ENCODE peak calls at places on chromosomes 13 and 19, in seven cellular contexts. B is left ventricle myocardium inferior; L is uterus; S is A549; U is Karpas-422; V is CD4-positive, alpha-beta memory T cell; Q is CD8-positive, alpha-beta T cell. G is an unnamed sample.

GRCh38 chr13:19860884-19861655 is 2.4 kb downstream of the ZMYM5 start:
- DNase-seq in V (no peak), U (no peak), L (no peak), B (no peak), S (no peak), Q (no peak), G (no peak)

GRCh38 chr13:113939129-113939904 is 34.6 kb downstream of the C13orf46 start:
- DNase-seq in Q (no peak), V (no peak), B (no peak), L (no peak), U (no peak), S (no peak), G (no peak)

GRCh38 chr19:13965926-13966683 is 13.8 kb downstream of the DCAF15 start:
- DNase-seq in U (no peak), Q (no peak), V (no peak), S (no peak), L (no peak), B (no peak), G (no peak)

GRCh38 chr19:20565321-20566018 is at the start of gene ZNF737:
- DNase-seq in V (peak; percentile 94), S (peak; percentile 0), L (peak; percentile 96), Q (peak; percentile 90), U (peak; percentile 98), B (peak; percentile 97), G (peak; percentile 95)

GRCh38 chr19:10884273-10884672 is 12.9 kb downstream of the CARM1 start:
- DNase-seq in S (no peak), B (no peak), U (no peak), Q (no peak), L (peak; percentile 80), V (no peak), G (no peak)

GRCh38 chr13:105035092-105035491 is 1500.4 kb downstream of the EFNB2 start:
- DNase-seq in Q (no peak), B (no peak), S (no peak), U (no peak), L (no peak), V (no peak), G (no peak)

GRCh38 chr13:34258646-34259386 is 440.9 kb downstream of the RFC3 start:
- DNase-seq in U (no peak), B (no peak), L (no peak), Q (no peak), V (no peak), S (no peak), G (no peak)

GRCh38 chr13:84126671-84127171 is 244.4 kb upstream of the SLITRK1 start:
- DNase-seq in L (no peak), S (no peak), Q (no peak), V (no peak), U (no peak), B (no peak), G (no peak)

GRCh38 chr13:97851269-97851668 is 102.2 kb upstream of the IPO5 start:
- DNase-seq in U (no peak), L (no peak), B (no peak), S (no peak), Q (no peak), V (no peak), G (no peak)

GRCh38 chr13:25911020-25911419 is 140.8 kb downstream of the SHISA2 start:
- DNase-seq in S (no peak), U (no peak), B (no peak), Q (no peak), L (no peak), V (no peak), G (no peak)

GRCh38 chr13:50721664-50721976 is 121.9 kb downstream of the DLEU7 start:
- DNase-seq in B (no peak), S (no peak), V (no peak), U (no peak), Q (no peak), L (no peak), G (no peak)

GRCh38 chr19:6811906-6812305 is 39.4 kb downstream of the VAV1 start:
- DNase-seq in L (no peak), V (peak; percentile 22), U (peak; percentile 59), Q (no peak), S (peak; percentile 56), B (no peak), G (no peak)

GRCh38 chr13:37118002-37118401 is 12.5 kb upstream of the CSNK1A1L start:
- DNase-seq in V (no peak), Q (no peak), B (peak; percentile 51), S (no peak), L (no peak), U (no peak), G (no peak)

GRCh38 chr13:34765446-34766180 is 176.5 kb upstream of the NBEA start:
- DNase-seq in V (no peak), L (no peak), B (no peak), U (no peak), S (no peak), Q (no peak), G (no peak)

GRCh38 chr19:10812196-10812595 is 23.8 kb downstream of the TMED1 start:
- DNase-seq in S (no peak), U (no peak), B (no peak), Q (no peak), L (no peak), V (no peak), G (no peak)

GRCh38 chr13:113121183-113121927 is 1.2 kb upstream of the F10 start:
- DNase-seq in V (no peak), S (no peak), B (no peak), U (no peak), L (no peak), Q (no peak), G (no peak)

GRCh38 chr13:40812102-40812501 is 22.7 kb downstream of the SLC25A15 start:
- DNase-seq in L (no peak), Q (no peak), V (no peak), U (no peak), B (no peak), S (no peak), G (no peak)

GRCh38 chr13:73913043-73913740 is 221.0 kb downstream of the KLF12 start:
- DNase-seq in U (no peak), S (no peak), L (no peak), Q (no peak), B (no peak), V (no peak), G (no peak)

GRCh38 chr13:113647351-113648217 is 10.4 kb downstream of the ATP4B start:
- DNase-seq in V (no peak), U (no peak), Q (no peak), S (peak; percentile 5), B (peak; percentile 89), L (peak; percentile 49), G (no peak)

GRCh38 chr13:24802074-24802473 is 38.1 kb downstream of the RNF17 start:
- DNase-seq in V (no peak), S (no peak), L (no peak), B (no peak), Q (no peak), U (no peak), G (no peak)

GRCh38 chr13:60654405-60654804 is 257.4 kb downstream of the TDRD3 start:
- DNase-seq in B (peak; percentile 33), U (peak; percentile 52), S (no peak), L (no peak), Q (no peak), V (no peak), G (no peak)

GRCh38 chr13:113937497-113938140 is 36.3 kb downstream of the C13orf46 start:
- DNase-seq in B (no peak), Q (no peak), L (no peak), U (no peak), V (no peak), S (no peak), G (no peak)

GRCh38 chr19:51503428-51503827 is 1.8 kb upstream of the SIGLEC12 start:
- DNase-seq in S (no peak), U (no peak), Q (no peak), V (no peak), B (no peak), L (no peak), G (no peak)

GRCh38 chr19:18477042-18477760 is 39.3 kb upstream of the ISYNA1 start:
- DNase-seq in Q (no peak), V (no peak), B (no peak), L (no peak), S (no peak), U (no peak), G (no peak)

GRCh38 chr19:18475004-18475453 is 37.1 kb upstream of the ISYNA1 start:
- DNase-seq in L (no peak), Q (no peak), V (peak; percentile 82), B (no peak), U (peak; percentile 52), S (no peak), G (no peak)

GRCh38 chr19:18476507-18477041 is 38.6 kb upstream of the ISYNA1 start:
- DNase-seq in B (no peak), V (no peak), U (no peak), S (no peak), L (no peak), Q (no peak), G (no peak)

GRCh38 chr19:18474366-18474887 is 36.5 kb upstream of the ISYNA1 start:
- DNase-seq in L (no peak), Q (no peak), S (no peak), U (no peak), B (no peak), V (no peak), G (no peak)

GRCh38 chr19:18475762-18476331 is 37.9 kb upstream of the ISYNA1 start:
- DNase-seq in S (no peak), B (no peak), V (no peak), L (no peak), U (no peak), Q (no peak), G (no peak)
- H3K27ac ChIP-seq in S (no peak overlapping the region), B (no peak overlapping the region), V (peak overlapping the region; percentile 68), L (no peak overlapping the region), U (no peak overlapping the region), Q (peak overlapping the region; percentile 42), G (no peak overlapping the region)

DNA sequence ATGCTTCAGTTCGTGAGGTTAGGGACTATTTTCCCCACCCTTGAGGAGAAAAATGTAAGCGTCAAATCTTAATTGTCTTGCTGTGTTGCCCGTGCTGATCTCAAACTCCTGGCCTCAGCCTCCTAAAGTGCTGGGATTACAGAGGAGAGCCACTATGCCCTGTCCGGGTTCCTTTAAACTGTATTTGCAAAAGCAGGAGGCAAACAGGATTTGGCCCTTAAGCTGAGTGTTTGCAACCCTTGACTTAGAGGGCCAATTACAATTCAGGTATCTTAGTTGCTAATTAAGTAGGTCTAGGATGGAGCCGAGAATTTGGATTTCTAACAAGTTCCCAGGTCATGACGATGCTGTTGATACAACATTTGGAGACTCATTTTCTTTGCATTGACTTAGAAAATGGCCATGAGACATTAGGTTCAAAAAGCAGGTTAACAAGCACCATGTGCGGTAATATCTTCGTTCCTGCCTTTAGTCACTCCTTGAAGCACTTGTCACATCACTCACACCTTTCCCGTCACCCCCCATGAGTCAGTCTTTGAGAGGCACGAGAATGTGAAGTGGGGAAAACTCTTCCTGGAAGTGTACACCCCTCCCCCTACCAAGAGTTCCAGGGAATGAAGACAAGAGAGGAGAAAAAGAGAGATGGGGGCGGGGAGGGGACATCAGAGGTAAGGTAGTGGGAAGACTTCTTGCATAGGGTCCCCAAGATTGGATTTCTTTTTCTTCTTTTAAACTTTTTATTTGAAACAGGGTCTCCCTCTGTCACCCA is 2.6 kb downstream of the NAPSA start:
- DNase-seq in Q (no peak), L (no peak), V (no peak), B (no peak), S (no peak), U (no peak), G (no peak)
- H3K4me1 ChIP-seq in Q (peaks cover 42% of the 10 kb centered on the region), L (no peaks in the 10 kb centered on the region), V (peaks cover 38% of the 10 kb centered on the region), B (peaks cover 13% of the 10 kb centered on the region), S (peaks cover 5% of the 10 kb centered on the region), U (peaks cover 15% of the 10 kb centered on the region), G (peaks cover 7% of the 10 kb centered on the region)

GRCh38 chr13:109781384-109782065 is 4.9 kb downstream of the IRS2 start:
- DNase-seq in S (no peak), Q (no peak), V (no peak), U (no peak), L (no peak), B (no peak), G (no peak)
- H3K4me3 ChIP-seq in S (peak overlapping the region; percentile 89), Q (no peak overlapping the region), V (no peak overlapping the region), U (no peak overlapping the region), L (peak overlapping the region; percentile 32), B (peak overlapping the region; percentile 78), G (no peak overlapping the region)

GRCh38 chr19:48698046-48698445 is 2.3 kb downstream of the FUT2 start:
- DNase-seq in L (no peak), Q (no peak), S (no peak), U (no peak), B (no peak), V (no peak), G (no peak)
- H3K27ac ChIP-seq in L (no peak overlapping the region), Q (no peak overlapping the region), S (no peak overlapping the region), U (no peak overlapping the region), B (no peak overlapping the region), V (no peak overlapping the region), G (no peak overlapping the region)

G was measured in naive thymus-derived CD4-positive, alpha-beta T cell.